ENCODE peak calls at places on chromosomes 7 and 10, in five cellular contexts. One of them, this sample, is unnamed.

GRCh38 chr10:12609435-12609834 is 260.1 kb downstream of the CAMK1D start:
- DNase-seq in ovary: no peak
- DNase-seq in osteocyte: no peak
- DNase-seq in uterus: no peak
- DNase-seq in psoas muscle: no peak
- DNase-seq in this sample: no peak

GRCh38 chr10:122140941-122141623 is 130.0 kb upstream of the BTBD16 start:
- DNase-seq in ovary: peak
- DNase-seq in osteocyte: peak
- DNase-seq in uterus: peak
- DNase-seq in psoas muscle: peak
- DNase-seq in this sample: no peak

GRCh38 chr7:108093341-108093740 is 36.8 kb downstream of the LAMB4 start:
- DNase-seq in ovary: no peak
- DNase-seq in osteocyte: no peak
- DNase-seq in uterus: no peak
- DNase-seq in psoas muscle: no peak
- DNase-seq in this sample: no peak

GRCh38 chr10:101066890-101067355 is 5.1 kb downstream of the KAZALD1 start:
- DNase-seq in ovary: peak
- DNase-seq in osteocyte: no peak
- DNase-seq in uterus: no peak
- DNase-seq in psoas muscle: no peak
- DNase-seq in this sample: no peak

GRCh38 chr7:20323587-20323986 is 7.1 kb upstream of the ITGB8 start:
- DNase-seq in ovary: no peak
- DNase-seq in osteocyte: no peak
- DNase-seq in uterus: no peak
- DNase-seq in psoas muscle: no peak
- DNase-seq in this sample: no peak

GRCh38 chr7:81623251-81623855 is 146.5 kb downstream of the HGF start:
- DNase-seq in ovary: no peak
- DNase-seq in osteocyte: no peak
- DNase-seq in uterus: no peak
- DNase-seq in psoas muscle: no peak
- DNase-seq in this sample: no peak

GRCh38 chr10:48523212-48523819 is 81.6 kb downstream of the ARHGAP22 start:
- DNase-seq in ovary: peak
- DNase-seq in osteocyte: no peak
- DNase-seq in uterus: peak
- DNase-seq in psoas muscle: peak
- DNase-seq in this sample: no peak

GRCh38 chr7:50564171-50564570 is 1.0 kb downstream of the DDC start:
- DNase-seq in ovary: no peak
- DNase-seq in osteocyte: no peak
- DNase-seq in uterus: no peak
- DNase-seq in psoas muscle: no peak
- DNase-seq in this sample: no peak

GRCh38 chr7:77995717-77996116 is 197.1 kb downstream of the PHTF2 start:
- DNase-seq in ovary: no peak
- DNase-seq in osteocyte: no peak
- DNase-seq in uterus: no peak
- DNase-seq in psoas muscle: no peak
- DNase-seq in this sample: no peak

GRCh38 chr10:89458289-89458688 is 43.9 kb downstream of the IFIT5 start:
- DNase-seq in ovary: no peak
- DNase-seq in osteocyte: no peak
- DNase-seq in uterus: no peak
- DNase-seq in psoas muscle: no peak
- DNase-seq in this sample: no peak

GRCh38 chr10:72899545-72899944 is 6.0 kb downstream of the OIT3 start:
- DNase-seq in ovary: no peak
- DNase-seq in osteocyte: no peak
- DNase-seq in uterus: no peak
- DNase-seq in psoas muscle: no peak
- DNase-seq in this sample: no peak

GRCh38 chr10:119139464-119140067 is 25.9 kb downstream of the SFXN4 start:
- DNase-seq in ovary: no peak
- DNase-seq in osteocyte: no peak
- DNase-seq in uterus: no peak
- DNase-seq in psoas muscle: no peak
- DNase-seq in this sample: no peak

GRCh38 chr7:137169282-137169698 is 174.2 kb downstream of the PTN start:
- DNase-seq in ovary: peak
- DNase-seq in osteocyte: no peak
- DNase-seq in uterus: peak
- DNase-seq in psoas muscle: peak
- DNase-seq in this sample: no peak

GRCh38 chr7:19106308-19107141 is 10.9 kb downstream of the TWIST1 start:
- DNase-seq in ovary: no peak
- DNase-seq in osteocyte: no peak
- DNase-seq in uterus: no peak
- DNase-seq in psoas muscle: no peak
- DNase-seq in this sample: no peak

GRCh38 chr7:20647908-20648776 is 32.7 kb downstream of the ABCB5 start:
- DNase-seq in ovary: no peak
- DNase-seq in osteocyte: no peak
- DNase-seq in uterus: no peak
- DNase-seq in psoas muscle: no peak
- DNase-seq in this sample: no peak

DNA sequence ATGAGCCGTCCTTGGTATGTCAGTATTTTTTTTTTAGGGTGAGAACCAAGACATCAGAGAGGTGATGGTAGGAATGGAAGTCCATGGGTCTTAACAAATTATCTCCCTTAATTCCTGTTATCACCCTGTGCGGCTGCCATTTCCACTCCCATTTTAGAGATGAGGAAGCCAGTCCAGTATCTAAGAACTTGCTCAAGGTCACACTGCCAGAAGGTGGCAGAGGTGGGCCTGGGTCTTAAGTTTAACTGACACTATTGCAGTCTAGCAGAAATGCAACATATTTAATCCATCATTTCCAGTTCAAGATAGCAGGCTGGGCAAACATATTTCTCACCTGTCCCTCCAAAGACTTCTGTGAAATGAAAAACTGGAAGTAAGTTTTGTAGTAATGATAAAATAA is 108.3 kb downstream of the GLI3 start:
- DNase-seq in ovary: no peak
- DNase-seq in osteocyte: no peak
- DNase-seq in uterus: no peak
- DNase-seq in psoas muscle: no peak
- DNase-seq in this sample: no peak
- TF ChIP-seq CTCF in ovary: no peak
- TF ChIP-seq CTCF in osteocyte: peak
- TF ChIP-seq CTCF in uterus: no peak
- TF ChIP-seq CTCF in psoas muscle: no peak
- TF ChIP-seq CTCF in this sample: peak

DNA sequence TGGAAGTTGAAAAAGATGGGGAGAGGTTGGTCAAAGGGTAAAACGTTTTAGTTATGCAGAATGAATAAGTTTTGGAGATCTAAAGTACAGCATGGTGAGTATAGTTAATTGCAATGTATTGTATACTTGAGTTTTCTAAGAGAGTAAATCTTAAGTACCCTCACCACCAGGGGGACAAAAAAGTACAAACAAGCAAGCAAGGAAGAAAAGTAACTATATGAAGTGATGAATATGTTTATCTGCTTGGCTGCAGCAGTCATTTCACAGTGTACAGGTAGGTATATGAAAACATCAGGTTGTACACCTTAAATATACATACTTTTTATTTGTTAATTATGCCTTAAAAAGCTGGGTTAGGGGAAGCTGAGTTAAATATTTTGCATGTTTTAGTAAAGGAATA is 157.3 kb downstream of the PCLO start:
- DNase-seq in ovary: no peak
- DNase-seq in osteocyte: no peak
- DNase-seq in uterus: no peak
- DNase-seq in psoas muscle: no peak
- DNase-seq in this sample: no peak
- TF ChIP-seq CTCF in ovary: no peak
- TF ChIP-seq CTCF in osteocyte: peak
- TF ChIP-seq CTCF in uterus: no peak
- TF ChIP-seq CTCF in psoas muscle: no peak
- TF ChIP-seq CTCF in this sample: peak

DNA sequence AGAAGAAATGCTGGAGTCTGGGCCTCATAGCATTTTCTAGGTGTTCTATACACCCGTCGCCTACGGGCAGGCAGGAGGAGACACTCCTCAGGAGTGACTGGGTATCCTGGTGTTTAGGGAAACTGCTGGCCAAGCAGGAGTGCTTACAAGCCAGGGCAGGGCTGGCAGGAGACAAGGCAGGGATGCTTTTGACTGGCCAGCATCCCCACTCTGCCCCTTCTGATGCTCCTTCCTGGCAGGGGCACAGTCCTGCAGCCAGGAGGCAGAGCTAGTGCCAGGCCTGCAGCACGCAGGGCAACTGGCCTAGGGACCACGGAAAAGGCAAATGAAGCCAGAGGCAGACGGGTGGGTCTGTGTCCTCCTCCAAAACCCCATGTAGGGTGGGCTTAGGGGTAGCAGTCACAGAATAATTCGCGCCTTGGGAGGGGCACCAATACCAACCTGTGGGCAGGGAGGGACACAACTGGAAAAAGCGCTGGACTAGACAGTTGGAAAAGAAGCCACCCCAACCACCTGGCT is 4.9 kb downstream of the IMPDH1 start:
- DNase-seq in ovary: no peak
- DNase-seq in osteocyte: no peak
- DNase-seq in uterus: no peak
- DNase-seq in psoas muscle: no peak
- DNase-seq in this sample: no peak
- TF ChIP-seq CTCF in ovary: no peak
- TF ChIP-seq CTCF in osteocyte: peak
- TF ChIP-seq CTCF in uterus: no peak
- TF ChIP-seq CTCF in psoas muscle: no peak
- TF ChIP-seq CTCF in this sample: no peak

DNA sequence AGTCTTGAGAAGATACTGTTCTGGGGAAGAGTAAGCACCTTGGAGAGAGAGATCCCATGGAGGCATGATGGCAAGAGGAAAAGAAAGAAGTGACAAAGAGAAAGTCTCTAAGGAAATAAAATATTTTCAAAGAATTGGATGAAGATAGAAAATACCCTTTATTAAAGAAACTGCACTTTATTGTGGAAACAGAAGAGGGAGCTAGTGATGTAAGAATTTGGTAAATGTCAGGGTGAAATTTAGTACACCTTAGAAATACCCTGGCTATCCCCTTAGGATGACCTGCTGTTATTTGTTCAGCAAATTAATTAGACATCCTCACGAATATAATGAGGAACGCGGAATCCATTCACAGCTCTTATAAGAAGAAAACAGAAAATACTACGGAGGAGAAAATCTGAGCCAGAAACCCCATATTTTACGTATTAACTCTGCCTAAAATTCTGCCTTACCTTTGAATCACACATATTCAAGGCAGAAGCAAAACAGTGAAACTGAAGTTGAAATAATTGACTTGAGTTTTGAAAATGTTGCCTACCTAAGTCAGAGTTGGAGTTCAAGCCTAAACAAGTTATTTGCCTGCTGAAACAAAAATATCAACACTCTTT is 90.7 kb downstream of the TFPI2 start:
- DNase-seq in ovary: no peak
- DNase-seq in osteocyte: no peak
- DNase-seq in uterus: no peak
- DNase-seq in psoas muscle: no peak
- DNase-seq in this sample: no peak
- TF ChIP-seq CTCF in ovary: peak
- TF ChIP-seq CTCF in osteocyte: peak
- TF ChIP-seq CTCF in uterus: peak
- TF ChIP-seq CTCF in psoas muscle: peak
- TF ChIP-seq CTCF in this sample: peak

DNA sequence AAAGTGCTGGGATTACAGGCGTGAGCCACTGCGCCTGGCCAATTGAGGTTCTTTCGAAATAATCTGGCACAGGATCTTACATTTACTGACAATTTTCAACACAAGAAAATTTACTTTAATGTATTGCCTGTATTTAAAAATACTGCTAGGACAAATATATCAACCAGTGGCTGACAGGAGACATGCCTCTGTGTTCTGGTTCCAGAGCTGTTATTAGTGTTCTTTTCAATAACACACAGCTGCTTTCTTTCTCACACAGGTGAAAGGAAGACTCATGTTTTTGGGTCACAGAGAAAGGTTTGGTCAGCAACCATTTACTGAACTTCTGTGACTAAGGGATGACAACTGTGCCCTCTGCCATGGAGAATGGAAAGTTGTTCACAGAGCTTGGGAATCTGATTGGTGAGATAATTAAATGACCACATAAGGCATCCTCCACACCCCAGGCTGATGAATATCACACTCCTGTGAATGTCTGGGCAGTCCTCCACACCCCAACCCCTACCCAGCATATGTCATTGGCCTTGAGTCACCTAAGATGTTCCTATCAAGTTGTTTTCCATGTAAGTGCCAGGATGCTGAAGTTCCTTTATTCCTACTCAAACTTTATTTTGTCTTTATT is 180.1 kb downstream of the RAPGEF5 start:
- DNase-seq in ovary: no peak
- DNase-seq in osteocyte: no peak
- DNase-seq in uterus: no peak
- DNase-seq in psoas muscle: no peak
- DNase-seq in this sample: no peak
- TF ChIP-seq CTCF in ovary: no peak
- TF ChIP-seq CTCF in osteocyte: no peak
- TF ChIP-seq CTCF in uterus: no peak
- TF ChIP-seq CTCF in psoas muscle: no peak
- TF ChIP-seq CTCF in this sample: no peak

GRCh38 chr10:94038024-94038423 is 44.3 kb downstream of the PLCE1 start:
- DNase-seq in ovary: no peak
- DNase-seq in osteocyte: no peak
- DNase-seq in uterus: no peak
- DNase-seq in psoas muscle: no peak
- DNase-seq in this sample: no peak
- TF ChIP-seq CTCF in ovary: no peak
- TF ChIP-seq CTCF in osteocyte: no peak
- TF ChIP-seq CTCF in uterus: no peak
- TF ChIP-seq CTCF in psoas muscle: no peak
- TF ChIP-seq CTCF in this sample: no peak

DNA sequence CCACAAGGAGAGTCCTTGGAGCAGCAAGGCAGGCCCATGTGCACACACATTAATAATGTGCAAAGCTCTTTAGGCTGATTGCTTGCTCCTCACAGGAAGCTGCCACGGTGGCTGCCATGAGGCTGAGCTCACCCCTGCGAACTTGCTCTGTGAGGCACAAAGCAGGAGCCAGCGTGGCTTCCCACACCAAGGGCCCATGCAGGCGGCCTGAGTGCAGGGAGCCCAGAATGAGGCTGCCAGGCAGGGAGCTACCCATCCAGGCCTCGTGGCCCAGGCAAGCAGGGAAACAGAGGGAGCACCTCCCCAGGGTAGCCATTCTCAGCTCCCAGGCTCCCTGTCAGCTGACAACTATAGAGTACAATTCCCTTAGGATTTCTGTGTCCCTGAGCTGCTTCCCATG is 242.8 kb downstream of the GRID1 start:
- DNase-seq in ovary: no peak
- DNase-seq in osteocyte: no peak
- DNase-seq in uterus: no peak
- DNase-seq in psoas muscle: no peak
- DNase-seq in this sample: no peak
- TF ChIP-seq CTCF in ovary: no peak
- TF ChIP-seq CTCF in osteocyte: no peak
- TF ChIP-seq CTCF in uterus: no peak
- TF ChIP-seq CTCF in psoas muscle: no peak
- TF ChIP-seq CTCF in this sample: no peak